ENCODE peak calls at places on chromosome 9, in four cellular contexts. L is astrocyte, Y is prostate gland, G is AG10803. D is an unnamed sample.

GRCh38 chr9:69945671-69946141 is 97.9 kb upstream of the MAMDC2 start:
- DNase-seq in L (no peak), Y (no peak), G (peak), D (peak)

GRCh38 chr9:133135193-133135745 is 14.2 kb upstream of the RALGDS start:
- DNase-seq in L (peak), Y (peak), G (peak), D (peak)

GRCh38 chr9:110582156-110582555 is 2.6 kb upstream of the SVEP1 start:
- DNase-seq in L (no peak), Y (no peak), G (peak), D (no peak)

GRCh38 chr9:90032296-90033029 is 427.7 kb downstream of the GADD45G start:
- DNase-seq in L (no peak), Y (no peak), G (no peak), D (no peak)

GRCh38 chr9:17005085-17005484 is 129.8 kb upstream of the CNTLN start:
- DNase-seq in L (peak), Y (peak), G (peak), D (peak)

GRCh38 chr9:121902483-121903135 is 190.5 kb downstream of the TTLL11 start:
- DNase-seq in L (peak), Y (no peak), G (peak), D (peak)

GRCh38 chr9:24832307-24832706 is 286.6 kb upstream of the IZUMO3 start:
- DNase-seq in L (no peak), Y (no peak), G (no peak), D (no peak)

GRCh38 chr9:136629001-136629878 is 33.5 kb upstream of the EGFL7 start:
- DNase-seq in L (no peak), Y (no peak), G (no peak), D (no peak)

GRCh38 chr9:136342191-136343120 is 15.1 kb downstream of the GPSM1 start:
- DNase-seq in L (peak), Y (peak), G (peak), D (peak)

GRCh38 chr9:95250462-95251058 is 66.9 kb downstream of the FANCC start:
- DNase-seq in L (no peak), Y (no peak), G (no peak), D (no peak)

GRCh38 chr9:38687389-38687842 is 32.5 kb downstream of the FAM240B start:
- DNase-seq in L (peak), Y (peak), G (no peak), D (no peak)

GRCh38 chr9:35112257-35113020 is 3.2 kb downstream of the ATOSB start:
- DNase-seq in L (peak), Y (no peak), G (peak), D (peak)

GRCh38 chr9:124256517-124257069 is 1.2 kb upstream of the NEK6 start:
- DNase-seq in L (peak), Y (no peak), G (peak), D (peak)

DNA sequence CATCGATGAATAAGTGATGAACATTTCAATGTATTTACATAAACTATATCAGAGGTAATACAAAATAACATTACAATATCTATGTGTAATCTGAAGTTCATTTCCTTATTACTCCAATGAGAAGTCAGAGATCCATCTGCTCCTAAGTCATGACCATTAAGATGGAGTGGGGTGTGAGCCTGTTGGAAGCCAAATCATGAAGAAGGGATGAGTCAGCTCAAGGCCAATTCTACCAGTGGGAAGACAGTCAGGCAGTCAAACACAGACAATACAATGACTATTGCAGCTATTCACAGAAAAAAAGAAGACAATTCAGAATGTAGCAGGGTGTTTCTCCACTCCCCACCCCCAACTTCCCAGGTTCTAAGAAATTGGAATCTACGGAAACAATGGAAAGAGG is 155.0 kb downstream of the NFIB start:
- DNase-seq in L (peak), Y (no peak), G (peak), D (peak)
- TF ChIP-seq CTCF in L (no peak), Y (no peak), G (no peak), D (no peak)

DNA sequence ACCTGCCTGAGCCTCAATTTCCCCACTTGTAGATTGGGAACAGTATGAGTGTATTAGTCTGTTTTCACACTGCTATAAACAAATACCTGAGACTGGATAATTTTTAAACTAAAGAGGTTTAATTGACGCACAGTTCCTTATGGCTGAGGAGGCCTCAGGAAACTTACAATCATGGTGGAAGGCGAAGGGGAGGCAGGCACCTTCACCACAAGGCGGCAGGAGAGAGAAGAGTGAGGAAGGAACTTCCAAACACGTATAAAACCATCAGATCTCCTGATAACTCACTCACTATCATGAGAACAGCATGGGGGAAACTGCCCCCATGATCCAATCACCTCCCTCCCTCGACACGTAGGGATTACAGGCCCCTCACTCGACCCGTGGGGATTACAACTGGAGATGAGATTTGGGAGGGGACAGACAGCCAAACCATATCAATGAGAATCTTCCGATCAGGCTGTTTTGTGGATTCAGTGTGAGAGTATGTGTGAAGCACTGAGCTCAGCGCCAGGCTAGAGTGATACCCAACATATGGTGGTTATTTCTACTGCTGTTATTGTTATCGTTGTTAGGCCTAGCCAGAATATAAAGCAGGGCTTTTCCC is 14.6 kb upstream of the LMX1B start:
- DNase-seq in L (no peak), Y (no peak), G (no peak), D (no peak)
- TF ChIP-seq CTCF in L (no peak), Y (no peak), G (no peak), D (peak)

GRCh38 chr9:127049044-127049443 is 73.4 kb downstream of the ANGPTL2 start:
- DNase-seq in L (peak), Y (peak), G (peak), D (peak)
- TF ChIP-seq CTCF in L (no peak), Y (peak), G (peak), D (peak)

GRCh38 chr9:706606-707451 is 134.7 kb upstream of the DMRT1 start:
- DNase-seq in L (peak), Y (peak), G (peak), D (peak)
- TF ChIP-seq CTCF in L (no peak), Y (no peak), G (no peak), D (no peak)

D was measured in fibroblast of the aortic adventitia.